ENCODE peak calls at places on chromosomes 6 and 20, in seven cellular contexts. I, S, N, Z, T, G and M are unnamed samples.

GRCh38 chr6:47700051-47700450 is 1.7 kb downstream of the ADGRF4 start:
- DNase-seq in I (peak; percentile 16), S (no peak), N (no peak), Z (no peak), T (no peak), G (peak; percentile 53), M (no peak)

GRCh38 chr20:20664795-20665194 is 47.6 kb downstream of the RALGAPA2 start:
- DNase-seq in I (no peak), S (no peak), N (peak; percentile 20), Z (peak; percentile 70), T (peak; percentile 18), G (no peak), M (no peak)

GRCh38 chr6:118618676-118619377 is 32.6 kb downstream of the CEP85L start:
- DNase-seq in I (peak; percentile 46), S (peak; percentile 85), N (peak; percentile 60), Z (peak; percentile 63), T (peak; percentile 52), G (no peak), M (peak; percentile 28)

GRCh38 chr6:159595173-159595572 is 97.9 kb downstream of the SOD2 start:
- DNase-seq in I (no peak), S (no peak), N (no peak), Z (no peak), T (no peak), G (no peak), M (no peak)

GRCh38 chr6:136969930-136970329 is 47.8 kb downstream of the SLC35D3 start:
- DNase-seq in I (no peak), S (no peak), N (no peak), Z (no peak), T (no peak), G (no peak), M (no peak)

GRCh38 chr20:12084482-12084881 is 166.8 kb downstream of the BTBD3 start:
- DNase-seq in I (no peak), S (no peak), N (no peak), Z (no peak), T (no peak), G (no peak), M (no peak)

GRCh38 chr6:127092486-127092885 is 26.0 kb upstream of the RSPO3 start:
- DNase-seq in I (no peak), S (no peak), N (no peak), Z (no peak), T (no peak), G (no peak), M (no peak)

GRCh38 chr6:36559394-36559793 is 12.1 kb upstream of the STK38 start:
- DNase-seq in I (no peak), S (no peak), N (no peak), Z (no peak), T (no peak), G (no peak), M (no peak)

GRCh38 chr6:2919886-2920285 is 16.8 kb upstream of the SERPINB9 start:
- DNase-seq in I (no peak), S (peak; percentile 7), N (no peak), Z (no peak), T (no peak), G (peak; percentile 12), M (no peak)

GRCh38 chr6:81788748-81789147 is 36.3 kb upstream of the TENT5A start:
- DNase-seq in I (no peak), S (no peak), N (no peak), Z (no peak), T (no peak), G (no peak), M (no peak)

GRCh38 chr6:34447915-34448314 is 18.0 kb upstream of the PACSIN1 start:
- DNase-seq in I (no peak), S (peak; percentile 75), N (no peak), Z (no peak), T (no peak), G (no peak), M (no peak)

GRCh38 chr6:120198033-120198432 is 848.5 kb upstream of the MAN1A1 start:
- DNase-seq in I (no peak), S (no peak), N (no peak), Z (no peak), T (no peak), G (no peak), M (no peak)

GRCh38 chr6:29628419-29629281 is 4.3 kb downstream of the GABBR1 start:
- DNase-seq in I (peak; percentile 80), S (peak; percentile 90), N (peak; percentile 77), Z (peak; percentile 92), T (peak; percentile 78), G (peak; percentile 79), M (no peak)

GRCh38 chr6:148771212-148771601 is 24.4 kb downstream of the UST start:
- DNase-seq in I (no peak), S (no peak), N (peak; percentile 14), Z (no peak), T (no peak), G (no peak), M (no peak)

GRCh38 chr6:27149140-27149539 is 98.4 kb upstream of the PRSS16 start:
- DNase-seq in I (no peak), S (no peak), N (no peak), Z (no peak), T (no peak), G (no peak), M (no peak)

GRCh38 chr6:113560376-113560775 is 296.8 kb upstream of the MARCKS start:
- DNase-seq in I (no peak), S (no peak), N (no peak), Z (no peak), T (no peak), G (no peak), M (no peak)

GRCh38 chr6:97175806-97176205 is 107.2 kb downstream of the MMS22L start:
- DNase-seq in I (no peak), S (no peak), N (no peak), Z (no peak), T (no peak), G (no peak), M (no peak)

GRCh38 chr6:45946352-45946751 is 69.3 kb downstream of the CLIC5 start:
- DNase-seq in I (peak; percentile 41), S (no peak), N (peak; percentile 59), Z (peak; percentile 62), T (peak; percentile 46), G (no peak), M (no peak)

GRCh38 chr6:85008311-85009015 is 244.1 kb upstream of the TBX18 start:
- DNase-seq in I (no peak), S (no peak), N (no peak), Z (peak; percentile 26), T (no peak), G (no peak), M (no peak)

GRCh38 chr20:34377072-34377847 is 14.2 kb downstream of the ITCH start:
- DNase-seq in I (no peak), S (no peak), N (no peak), Z (no peak), T (no peak), G (no peak), M (peak; percentile 74)

GRCh38 chr20:18477218-18477617 is 10.0 kb downstream of the POLR3F start:
- DNase-seq in I (no peak), S (no peak), N (no peak), Z (no peak), T (no peak), G (no peak), M (no peak)
- H3K36me3 ChIP-seq in I (no peaks in the 10 kb centered on the region), S (peaks cover 45% of the 10 kb centered on the region), N (no peaks in the 10 kb centered on the region), Z (peaks cover 47% of the 10 kb centered on the region), T (peaks cover 100% of the 10 kb centered on the region), G (no peaks in the 10 kb centered on the region), M (peaks cover 7% of the 10 kb centered on the region)

DNA sequence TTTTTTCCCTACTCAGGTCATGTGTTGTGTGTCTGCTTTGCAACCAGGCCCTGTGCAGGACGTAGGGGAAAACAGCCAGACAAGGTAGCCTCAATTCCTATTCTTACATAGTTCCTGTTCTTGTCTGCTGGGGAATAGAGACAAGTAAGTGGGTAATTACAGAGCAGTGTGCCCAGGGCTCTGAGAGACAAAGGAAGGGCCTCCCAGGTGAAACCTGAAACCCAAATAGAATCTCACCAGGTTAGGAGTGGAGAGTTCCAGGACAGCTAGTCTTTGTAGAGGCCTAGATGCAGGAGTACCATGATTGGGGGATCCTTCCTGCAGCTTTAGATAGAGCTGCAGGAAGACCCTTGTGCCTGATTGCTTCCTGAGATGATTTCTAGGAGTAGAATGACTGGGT is 48.4 kb downstream of the DHX35 start:
- DNase-seq in I (no peak), S (no peak), N (no peak), Z (no peak), T (no peak), G (no peak), M (no peak)
- H3K36me3 ChIP-seq in I (no peaks in the 10 kb centered on the region), S (peaks cover 57% of the 10 kb centered on the region), N (no peaks in the 10 kb centered on the region), Z (peaks cover 52% of the 10 kb centered on the region), T (peaks cover 98% of the 10 kb centered on the region), G (no peaks in the 10 kb centered on the region), M (peaks cover 7% of the 10 kb centered on the region)

GRCh38 chr6:43376551-43376981 is 7.1 kb upstream of the ZNF318 start:
- DNase-seq in I (no peak), S (no peak), N (no peak), Z (no peak), T (no peak), G (no peak), M (peak; percentile 58)

GRCh38 chr6:43383021-43383667 is 13.7 kb upstream of the ZNF318 start:
- DNase-seq in I (no peak), S (no peak), N (no peak), Z (no peak), T (no peak), G (no peak), M (no peak)

GRCh38 chr6:43377710-43378229 is 8.3 kb upstream of the ZNF318 start:
- DNase-seq in I (no peak), S (no peak), N (no peak), Z (no peak), T (no peak), G (no peak), M (no peak)

GRCh38 chr6:43375693-43376092 is 6.2 kb upstream of the ZNF318 start:
- DNase-seq in I (no peak), S (no peak), N (no peak), Z (no peak), T (no peak), G (no peak), M (no peak)

DNA sequence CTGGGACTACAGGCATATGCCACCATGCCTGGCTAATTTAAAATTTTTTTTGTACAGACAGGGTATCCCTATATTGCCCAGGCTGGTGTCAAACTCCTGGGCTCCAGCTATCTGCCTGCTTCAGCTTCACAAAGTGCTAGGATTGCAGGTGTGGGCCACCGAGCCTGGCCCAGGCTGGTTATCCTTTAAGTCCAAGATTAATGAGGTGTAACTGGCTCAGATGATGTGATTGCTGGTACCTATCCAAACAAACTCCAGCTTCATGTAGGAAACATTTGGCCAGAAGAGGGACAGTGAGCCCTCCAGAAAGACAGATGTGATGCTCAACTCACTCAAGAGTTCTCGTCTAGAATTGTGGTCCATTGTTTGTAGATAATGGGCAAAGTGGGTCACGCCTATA is 9.2 kb upstream of the ZNF318 start:
- DNase-seq in I (no peak), S (no peak), N (no peak), Z (no peak), T (no peak), G (no peak), M (no peak)
- H3K36me3 ChIP-seq in I (no peaks in the 10 kb centered on the region), S (no peaks in the 10 kb centered on the region), N (no peaks in the 10 kb centered on the region), Z (no peaks in the 10 kb centered on the region), T (no peaks in the 10 kb centered on the region), G (no peaks in the 10 kb centered on the region), M (no peaks in the 10 kb centered on the region)

DNA sequence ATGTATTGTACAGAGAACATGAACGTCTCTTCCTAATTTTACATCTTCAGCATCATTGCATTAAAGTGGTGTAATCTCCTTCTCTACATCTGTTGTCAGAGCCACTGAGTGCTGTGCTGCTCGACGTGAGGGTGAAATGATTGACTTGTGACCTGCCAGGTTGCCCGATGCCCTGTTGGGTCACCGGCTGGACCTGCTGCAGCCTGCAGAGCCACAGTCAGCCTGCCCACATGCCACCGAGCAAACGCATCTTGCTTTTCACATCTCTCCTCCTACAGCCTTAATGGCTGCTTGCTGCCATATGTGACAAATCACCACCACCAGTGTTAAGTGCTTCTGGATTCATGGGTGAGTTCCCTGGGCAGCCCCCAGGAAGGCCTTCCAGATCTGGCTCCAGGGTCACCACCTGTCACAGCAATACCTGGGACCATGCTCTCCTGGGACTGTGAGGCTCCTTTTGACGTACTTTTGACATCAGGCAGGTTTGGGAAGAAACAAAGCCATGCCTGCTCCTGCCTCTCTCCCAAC is 80.3 kb downstream of the ASXL1 start:
- DNase-seq in I (no peak), S (no peak), N (no peak), Z (no peak), T (no peak), G (peak; percentile 14), M (no peak)
- H3K36me3 ChIP-seq in I (no peaks in the 10 kb centered on the region), S (peaks cover 27% of the 10 kb centered on the region), N (peaks cover 3% of the 10 kb centered on the region), Z (peaks cover 61% of the 10 kb centered on the region), T (peaks cover 82% of the 10 kb centered on the region), G (peaks cover 23% of the 10 kb centered on the region), M (peaks cover 43% of the 10 kb centered on the region)